ENCODE peak calls at places on chromosome 2, in six cellular contexts. S is HCT116, Q is body of pancreas, D is ovary, V is GM12891, A is A549. Z is an unnamed sample.

GRCh38 chr2:14454102-14454676 is 178.3 kb upstream of the LRATD1 start:
- DNase-seq in A (no peak), S (no peak), V (no peak), D (no peak), Q (no peak), Z (no peak)

GRCh38 chr2:206250041-206250897 is 24.2 kb upstream of the ZDBF2 start:
- DNase-seq in A (peak; percentile 73), V (no peak), Q (peak; percentile 43), D (no peak), S (no peak), Z (no peak)

GRCh38 chr2:134491796-134492441 is 226.9 kb downstream of the TMEM163 start:
- DNase-seq in Q (peak; percentile 65), S (peak; percentile 37), A (peak; percentile 53), D (no peak), V (no peak), Z (no peak)

GRCh38 chr2:177465400-177466138 is 73.0 kb downstream of the AGPS start:
- DNase-seq in A (no peak), Q (no peak), D (no peak), V (no peak), S (no peak), Z (no peak)

GRCh38 chr2:141703506-141703905 is 427.3 kb downstream of the LRP1B start:
- DNase-seq in S (no peak), D (no peak), Q (no peak), V (no peak), A (no peak), Z (no peak)

GRCh38 chr2:216989335-216990129 is 129.7 kb upstream of the TNP1 start:
- DNase-seq in V (no peak), D (no peak), Q (no peak), S (no peak), A (peak; percentile 11), Z (no peak)

GRCh38 chr2:12587729-12588522 is 128.8 kb upstream of the TRIB2 start:
- DNase-seq in V (no peak), A (peak; percentile 19), S (no peak), D (no peak), Q (no peak), Z (no peak)

GRCh38 chr2:164606557-164606956 is 14.7 kb downstream of the GRB14 start:
- DNase-seq in Q (peak; percentile 32), S (no peak), V (no peak), D (no peak), A (no peak), Z (no peak)

GRCh38 chr2:30385327-30385726 is 61.7 kb upstream of the LCLAT1 start:
- DNase-seq in Q (no peak), A (peak; percentile 36), D (no peak), S (no peak), V (no peak), Z (no peak)

GRCh38 chr2:195520671-195521155 is 136.3 kb upstream of the SLC39A10 start:
- DNase-seq in D (no peak), Q (no peak), V (no peak), S (no peak), A (peak; percentile 97), Z (no peak)

GRCh38 chr2:1830936-1831616 is 86.8 kb upstream of the PXDN start:
- DNase-seq in A (no peak), V (no peak), Q (no peak), S (no peak), D (no peak), Z (no peak)

GRCh38 chr2:1488851-1489250 is 75.6 kb downstream of the TPO start:
- DNase-seq in Q (no peak), D (no peak), V (no peak), A (no peak), S (no peak), Z (no peak)

GRCh38 chr2:150477347-150477746 is 10.1 kb downstream of the RND3 start:
- DNase-seq in Q (peak; percentile 25), V (no peak), D (no peak), A (no peak), S (no peak), Z (no peak)

GRCh38 chr2:39356922-39357639 is 80.0 kb downstream of the MAP4K3 start:
- DNase-seq in Q (no peak), D (no peak), A (no peak), V (no peak), S (no peak), Z (peak; percentile 27)

GRCh38 chr2:100281521-100282438 is 40.5 kb downstream of the LONRF2 start:
- DNase-seq in S (no peak), V (no peak), D (peak; percentile 76), Q (peak; percentile 37), A (no peak), Z (no peak)

GRCh38 chr2:158637357-158637756 is 157.8 kb upstream of the DAPL1 start:
- DNase-seq in Q (no peak), D (no peak), A (no peak), S (no peak), V (no peak), Z (no peak)

GRCh38 chr2:61707984-61708852 is 145.6 kb downstream of the FAM161A start:
- DNase-seq in D (no peak), A (peak; percentile 79), V (peak; percentile 45), Q (peak; percentile 65), S (no peak), Z (peak; percentile 93)

GRCh38 chr2:14642499-14642898 is 10.0 kb downstream of the LRATD1 start:
- DNase-seq in D (no peak), A (no peak), V (no peak), S (no peak), Q (no peak), Z (no peak)

GRCh38 chr2:46245869-46246268 is 51.3 kb upstream of the EPAS1 start:
- DNase-seq in V (no peak), D (no peak), S (no peak), A (no peak), Q (no peak), Z (no peak)

GRCh38 chr2:174846941-174847938 is 83.0 kb upstream of the CHRNA1 start:
- DNase-seq in A (peak; percentile 20), S (no peak), Q (no peak), V (no peak), D (no peak), Z (no peak)
- TF ChIP-seq POLR2A in A (no peak), S (no peak), Q (no peak), V (no peak), D (no peak), Z (no peak)

GRCh38 chr2:186590538-186591441 is 934 bp downstream of the ITGAV start:
- DNase-seq in S (no peak), D (no peak), V (no peak), Q (peak; percentile 29), A (peak; percentile 49), Z (no peak)
- TF ChIP-seq POLR2A in S (no peak), D (no peak), V (no peak), Q (peak; percentile 31), A (no peak), Z (no peak)

DNA sequence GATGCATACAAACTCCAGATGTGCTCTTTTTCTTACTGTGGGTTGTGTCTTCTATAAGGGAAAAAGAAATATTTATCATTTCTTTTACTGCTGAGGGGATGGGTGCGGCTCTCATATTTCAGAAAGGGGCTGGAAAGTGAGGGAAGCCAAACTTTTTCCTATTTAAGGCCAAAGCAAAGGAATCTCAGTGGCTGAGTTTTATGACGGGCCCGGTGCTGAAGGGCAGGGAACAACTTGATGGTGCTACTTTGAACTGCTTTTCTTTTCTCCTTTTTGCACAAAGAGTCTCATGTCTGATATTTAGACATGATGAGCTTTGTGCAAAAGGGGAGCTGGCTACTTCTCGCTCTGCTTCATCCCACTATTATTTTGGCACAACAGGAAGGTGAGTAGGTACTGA is at the start of gene COL3A1:
- DNase-seq in V (no peak), Q (no peak), S (no peak), A (no peak), D (peak; percentile 63), Z (no peak)
- TF ChIP-seq POLR2A in V (no peak), Q (peak; percentile 42), S (no peak), A (no peak), D (peak; percentile 39), Z (peak; percentile 36)

GRCh38 chr2:120764434-120764833 is 28.8 kb downstream of the GLI2 start:
- DNase-seq in Q (no peak), S (no peak), A (no peak), V (no peak), D (peak; percentile 23), Z (peak; percentile 4)

GRCh38 chr2:120763931-120764330 is 28.3 kb downstream of the GLI2 start:
- DNase-seq in D (peak; percentile 36), S (no peak), Q (no peak), A (no peak), V (no peak), Z (no peak)

GRCh38 chr2:120761911-120762310 is 26.2 kb downstream of the GLI2 start:
- DNase-seq in D (peak; percentile 31), Q (no peak), V (no peak), S (no peak), A (no peak), Z (no peak)

GRCh38 chr2:120762341-120763061 is 26.8 kb downstream of the GLI2 start:
- DNase-seq in D (peak; percentile 28), Q (no peak), V (no peak), A (no peak), S (no peak), Z (peak; percentile 5)

DNA sequence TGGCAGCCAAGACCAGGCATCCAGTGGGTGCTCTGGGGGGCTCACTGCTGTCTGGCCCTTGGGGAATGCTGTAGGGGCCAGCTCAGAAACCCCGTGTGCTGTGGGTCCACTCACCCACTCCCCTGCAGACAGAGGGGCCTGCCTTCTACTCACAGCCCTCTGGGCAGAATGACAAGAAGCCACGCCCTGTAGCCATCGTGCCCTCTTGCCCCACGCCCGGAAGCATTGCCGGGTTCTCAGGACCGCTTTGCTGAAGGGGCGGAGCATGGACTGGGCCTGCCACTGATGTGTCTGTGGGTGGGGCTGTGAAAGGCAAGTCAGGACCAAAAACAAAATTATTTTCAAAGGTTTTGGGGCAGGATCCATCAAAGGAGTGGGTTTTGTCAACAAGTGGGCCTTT is 27.8 kb downstream of the GLI2 start:
- DNase-seq in V (no peak), D (peak; percentile 69), A (peak; percentile 67), S (no peak), Q (no peak), Z (no peak)
- TF ChIP-seq POLR2A in V (no peak), D (no peak), A (no peak), S (no peak), Q (no peak), Z (no peak)

DNA sequence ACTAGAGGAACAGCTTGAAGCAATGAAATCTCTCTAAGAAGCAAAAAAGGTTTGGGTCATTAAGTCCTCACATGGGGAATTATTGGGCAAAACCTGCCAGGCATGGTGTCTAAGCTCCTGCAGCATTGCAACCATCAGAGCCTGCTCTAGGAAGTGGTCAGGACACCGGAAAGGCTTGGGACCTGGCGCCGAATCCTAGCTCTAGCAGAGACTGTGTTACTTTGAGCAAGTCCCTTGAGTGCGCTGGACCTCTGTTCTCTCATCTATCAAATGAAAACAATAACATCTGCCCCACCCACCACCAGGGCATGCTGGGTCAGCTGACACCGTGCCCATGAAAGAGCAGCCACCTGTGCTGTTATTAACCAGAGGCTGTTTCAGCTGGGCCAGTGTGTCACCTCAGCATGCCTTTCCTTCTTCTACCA is 6.3 kb downstream of the TMEM127 start:
- DNase-seq in D (no peak), V (no peak), S (no peak), A (no peak), Q (peak; percentile 81), Z (peak; percentile 80)
- TF ChIP-seq POLR2A in D (no peak), V (no peak), S (no peak), A (no peak), Q (peak; percentile 42), Z (peak; percentile 18)

Z was measured in gastrocnemius medialis.